ENCODE peak calls at places on chromosome 20, in seven cellular contexts. T is non-pigmented ciliary epithelial cell, V is PC-3, N is sciatic nerve, R is gastrocnemius medialis, X is brain microvascular endothelial cell, S is fibroblast of pulmonary artery. B is an unnamed sample.

GRCh38 chr20:57795347-57795697 is 85.5 kb upstream of the PMEPA1 start:
- DNase-seq in T (no peak), R (no peak), N (no peak), X (peak; percentile 13), V (peak; percentile 86), S (peak; percentile 3), B (peak; percentile 12)

GRCh38 chr20:824916-825315 is 8.6 kb upstream of the FAM110A start:
- DNase-seq in X (no peak), N (peak; percentile 13), R (no peak), T (no peak), V (no peak), S (no peak), B (no peak)

GRCh38 chr20:43095034-43095433 is 94.7 kb downstream of the PTPRT start:
- DNase-seq in X (no peak), R (no peak), S (no peak), T (no peak), V (no peak), N (no peak), B (no peak)

GRCh38 chr20:32672982-32673727 is 586 bp downstream of the C20orf203 start:
- DNase-seq in N (no peak), S (no peak), V (no peak), R (no peak), T (no peak), X (no peak), B (no peak)

GRCh38 chr20:16476032-16476431 is 97.2 kb downstream of the KIF16B start:
- DNase-seq in V (peak; percentile 86), S (peak; percentile 80), T (no peak), N (no peak), R (peak; percentile 12), X (peak; percentile 19), B (peak; percentile 62)

GRCh38 chr20:237479-237878 is 10.4 kb downstream of the DEFB129 start:
- DNase-seq in S (no peak), N (no peak), T (no peak), V (no peak), R (no peak), X (no peak), B (peak; percentile 17)

GRCh38 chr20:58342104-58342945 is 32.8 kb downstream of the RAB22A start:
- DNase-seq in X (peak; percentile 29), V (peak; percentile 97), T (peak; percentile 28), R (no peak), S (peak; percentile 58), N (no peak), B (peak; percentile 59)

GRCh38 chr20:41776450-41776849 is 158.3 kb upstream of the CHD6 start:
- DNase-seq in X (no peak), T (no peak), V (no peak), R (no peak), N (no peak), S (no peak), B (no peak)

GRCh38 chr20:25006431-25007167 is 14.0 kb upstream of the APMAP start:
- DNase-seq in T (no peak), V (no peak), N (peak; percentile 43), X (no peak), S (no peak), R (no peak), B (no peak)

GRCh38 chr20:63009044-63009961 is 2.5 kb upstream of the BHLHE23 start:
- DNase-seq in N (peak; percentile 87), R (peak; percentile 9), X (peak; percentile 33), V (peak; percentile 85), T (peak; percentile 11), S (peak; percentile 63), B (peak; percentile 25)

GRCh38 chr20:2485080-2485479 is 14.5 kb upstream of the SNRPB start:
- DNase-seq in N (no peak), X (no peak), S (no peak), V (no peak), R (no peak), T (no peak), B (no peak)

GRCh38 chr20:31819083-31819784 is at the start of gene MYLK2:
- DNase-seq in S (no peak), T (no peak), X (no peak), V (no peak), N (no peak), R (peak; percentile 56), B (no peak)

GRCh38 chr20:53839423-53840176 is 230.8 kb downstream of the BCAS1 start:
- DNase-seq in T (no peak), R (no peak), N (no peak), V (peak; percentile 43), X (no peak), S (no peak), B (no peak)